ENCODE peak calls at places on chromosomes 6 and 20, in seven cellular contexts. One of them, this sample, is unnamed.

GRCh38 chr6:14964486-14964885 is 281.4 kb upstream of the JARID2 start:
- DNase-seq in psoas muscle: no peak
- DNase-seq in mammary epithelial cell: no peak
- DNase-seq in prostate gland: no peak
- DNase-seq in OCI-LY7: no peak
- DNase-seq in ovary: no peak
- DNase-seq in dorsolateral prefrontal cortex: no peak
- DNase-seq in this sample: no peak

GRCh38 chr20:63896136-63896890 is 1.4 kb downstream of the DNAJC5 start:
- DNase-seq in psoas muscle: peak
- DNase-seq in mammary epithelial cell: peak
- DNase-seq in prostate gland: no peak
- DNase-seq in OCI-LY7: peak
- DNase-seq in ovary: no peak
- DNase-seq in dorsolateral prefrontal cortex: no peak
- DNase-seq in this sample: no peak

GRCh38 chr6:108750801-108751200 is 97.4 kb upstream of the ARMC2 start:
- DNase-seq in psoas muscle: no peak
- DNase-seq in mammary epithelial cell: no peak
- DNase-seq in prostate gland: no peak
- DNase-seq in OCI-LY7: no peak
- DNase-seq in ovary: peak
- DNase-seq in dorsolateral prefrontal cortex: no peak
- DNase-seq in this sample: no peak

GRCh38 chr20:31516651-31517050 is 2.4 kb downstream of the HM13 start:
- DNase-seq in psoas muscle: no peak
- DNase-seq in mammary epithelial cell: no peak
- DNase-seq in prostate gland: no peak
- DNase-seq in OCI-LY7: no peak
- DNase-seq in ovary: no peak
- DNase-seq in dorsolateral prefrontal cortex: no peak
- DNase-seq in this sample: no peak

GRCh38 chr6:12113190-12113578 is 101.1 kb downstream of the HIVEP1 start:
- DNase-seq in psoas muscle: no peak
- DNase-seq in mammary epithelial cell: peak
- DNase-seq in prostate gland: no peak
- DNase-seq in OCI-LY7: no peak
- DNase-seq in ovary: no peak
- DNase-seq in dorsolateral prefrontal cortex: no peak
- DNase-seq in this sample: peak

GRCh38 chr6:42555477-42556457 is 8.1 kb upstream of the UBR2 start:
- DNase-seq in psoas muscle: no peak
- DNase-seq in mammary epithelial cell: peak
- DNase-seq in prostate gland: no peak
- DNase-seq in OCI-LY7: peak
- DNase-seq in ovary: no peak
- DNase-seq in dorsolateral prefrontal cortex: no peak
- DNase-seq in this sample: peak

GRCh38 chr6:52664991-52665686 is 5.8 kb upstream of the TMEM14A start:
- DNase-seq in psoas muscle: no peak
- DNase-seq in mammary epithelial cell: no peak
- DNase-seq in prostate gland: no peak
- DNase-seq in OCI-LY7: no peak
- DNase-seq in ovary: no peak
- DNase-seq in dorsolateral prefrontal cortex: no peak
- DNase-seq in this sample: no peak

GRCh38 chr6:165439928-165440554 is 130.6 kb upstream of the C6orf118 start:
- DNase-seq in psoas muscle: no peak
- DNase-seq in mammary epithelial cell: peak
- DNase-seq in prostate gland: no peak
- DNase-seq in OCI-LY7: peak
- DNase-seq in ovary: no peak
- DNase-seq in dorsolateral prefrontal cortex: no peak
- DNase-seq in this sample: peak

GRCh38 chr6:169869301-169869700 is 117.9 kb downstream of the ERMARD start:
- DNase-seq in psoas muscle: no peak
- DNase-seq in mammary epithelial cell: no peak
- DNase-seq in prostate gland: no peak
- DNase-seq in OCI-LY7: no peak
- DNase-seq in ovary: no peak
- DNase-seq in dorsolateral prefrontal cortex: no peak
- DNase-seq in this sample: no peak

GRCh38 chr6:106630366-106630765 is 988 bp downstream of the QRSL1 start:
- DNase-seq in psoas muscle: no peak
- DNase-seq in mammary epithelial cell: no peak
- DNase-seq in prostate gland: no peak
- DNase-seq in OCI-LY7: peak
- DNase-seq in ovary: no peak
- DNase-seq in dorsolateral prefrontal cortex: no peak
- DNase-seq in this sample: no peak

GRCh38 chr6:31403283-31403989 is at the start of gene MICA:
- DNase-seq in psoas muscle: peak
- DNase-seq in mammary epithelial cell: peak
- DNase-seq in prostate gland: peak
- DNase-seq in OCI-LY7: peak
- DNase-seq in ovary: peak
- DNase-seq in dorsolateral prefrontal cortex: peak
- DNase-seq in this sample: peak

GRCh38 chr6:113642714-113643442 is 214.3 kb upstream of the MARCKS start:
- DNase-seq in psoas muscle: no peak
- DNase-seq in mammary epithelial cell: no peak
- DNase-seq in prostate gland: peak
- DNase-seq in OCI-LY7: peak
- DNase-seq in ovary: no peak
- DNase-seq in dorsolateral prefrontal cortex: no peak
- DNase-seq in this sample: no peak

GRCh38 chr6:147604373-147604772 is 95.9 kb downstream of the SAMD5 start:
- DNase-seq in psoas muscle: no peak
- DNase-seq in mammary epithelial cell: no peak
- DNase-seq in prostate gland: no peak
- DNase-seq in OCI-LY7: no peak
- DNase-seq in ovary: no peak
- DNase-seq in dorsolateral prefrontal cortex: no peak
- DNase-seq in this sample: no peak

GRCh38 chr20:3238616-3239025 is 369 bp downstream of the SLC4A11 start:
- DNase-seq in psoas muscle: no peak
- DNase-seq in mammary epithelial cell: peak
- DNase-seq in prostate gland: peak
- DNase-seq in OCI-LY7: peak
- DNase-seq in ovary: no peak
- DNase-seq in dorsolateral prefrontal cortex: no peak
- DNase-seq in this sample: no peak

GRCh38 chr6:524803-525202 is 132.1 kb downstream of the HUS1B start:
- DNase-seq in psoas muscle: no peak
- DNase-seq in mammary epithelial cell: no peak
- DNase-seq in prostate gland: no peak
- DNase-seq in OCI-LY7: peak
- DNase-seq in ovary: no peak
- DNase-seq in dorsolateral prefrontal cortex: no peak
- DNase-seq in this sample: no peak

GRCh38 chr6:17093692-17094091 is 8.2 kb upstream of the STMND1 start:
- DNase-seq in psoas muscle: no peak
- DNase-seq in mammary epithelial cell: no peak
- DNase-seq in prostate gland: no peak
- DNase-seq in OCI-LY7: no peak
- DNase-seq in ovary: no peak
- DNase-seq in dorsolateral prefrontal cortex: no peak
- DNase-seq in this sample: no peak

GRCh38 chr6:25961619-25962367 is 809 bp upstream of the TRIM38 start:
- DNase-seq in psoas muscle: no peak
- DNase-seq in mammary epithelial cell: no peak
- DNase-seq in prostate gland: no peak
- DNase-seq in OCI-LY7: peak
- DNase-seq in ovary: no peak
- DNase-seq in dorsolateral prefrontal cortex: no peak
- DNase-seq in this sample: no peak
- TF ChIP-seq CTCF in psoas muscle: no peak
- TF ChIP-seq CTCF in mammary epithelial cell: no peak
- TF ChIP-seq CTCF in prostate gland: no peak
- TF ChIP-seq CTCF in OCI-LY7: peak
- TF ChIP-seq CTCF in ovary: no peak
- TF ChIP-seq CTCF in dorsolateral prefrontal cortex: no peak
- TF ChIP-seq CTCF in this sample: peak

GRCh38 chr6:158686791-158687381 is 37.0 kb downstream of the SYTL3 start:
- DNase-seq in psoas muscle: no peak
- DNase-seq in mammary epithelial cell: no peak
- DNase-seq in prostate gland: no peak
- DNase-seq in OCI-LY7: no peak
- DNase-seq in ovary: no peak
- DNase-seq in dorsolateral prefrontal cortex: no peak
- DNase-seq in this sample: no peak

GRCh38 chr6:158684745-158685355 is 35.0 kb downstream of the SYTL3 start:
- DNase-seq in psoas muscle: no peak
- DNase-seq in mammary epithelial cell: no peak
- DNase-seq in prostate gland: no peak
- DNase-seq in OCI-LY7: no peak
- DNase-seq in ovary: no peak
- DNase-seq in dorsolateral prefrontal cortex: no peak
- DNase-seq in this sample: no peak

GRCh38 chr6:158686311-158686710 is 36.5 kb downstream of the SYTL3 start:
- DNase-seq in psoas muscle: no peak
- DNase-seq in mammary epithelial cell: no peak
- DNase-seq in prostate gland: peak
- DNase-seq in OCI-LY7: no peak
- DNase-seq in ovary: no peak
- DNase-seq in dorsolateral prefrontal cortex: no peak
- DNase-seq in this sample: no peak

GRCh38 chr6:158688860-158689259 is 39.0 kb downstream of the SYTL3 start:
- DNase-seq in psoas muscle: no peak
- DNase-seq in mammary epithelial cell: peak
- DNase-seq in prostate gland: no peak
- DNase-seq in OCI-LY7: no peak
- DNase-seq in ovary: no peak
- DNase-seq in dorsolateral prefrontal cortex: no peak
- DNase-seq in this sample: peak

DNA sequence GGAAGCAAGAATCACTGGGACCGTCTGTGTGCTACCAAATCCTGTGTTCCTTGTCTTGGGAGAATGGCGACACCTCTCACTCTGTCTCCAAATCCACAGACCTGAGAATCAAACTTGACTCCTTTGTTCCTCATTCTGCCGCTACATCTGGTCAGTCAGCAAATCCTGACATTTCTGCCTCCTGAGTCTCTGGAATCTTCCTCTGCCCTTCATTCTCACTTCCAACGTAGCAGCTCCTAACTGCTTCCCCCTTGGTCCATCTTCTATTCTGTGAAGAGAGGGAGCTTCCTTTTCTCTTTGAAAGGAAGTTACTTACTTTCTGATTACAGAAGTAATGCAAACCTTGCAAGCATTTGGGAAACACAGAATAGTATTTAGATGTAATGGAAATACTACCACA is 37.7 kb downstream of the SYTL3 start:
- DNase-seq in psoas muscle: no peak
- DNase-seq in mammary epithelial cell: no peak
- DNase-seq in prostate gland: no peak
- DNase-seq in OCI-LY7: no peak
- DNase-seq in ovary: no peak
- DNase-seq in dorsolateral prefrontal cortex: no peak
- DNase-seq in this sample: no peak
- H3K4me3 ChIP-seq in psoas muscle: no peak
- H3K4me3 ChIP-seq in mammary epithelial cell: no peak
- H3K4me3 ChIP-seq in prostate gland: no peak
- H3K4me3 ChIP-seq in OCI-LY7: no peak
- H3K4me3 ChIP-seq in ovary: no peak
- H3K4me3 ChIP-seq in dorsolateral prefrontal cortex: no peak
- H3K4me3 ChIP-seq in this sample: no peak

DNA sequence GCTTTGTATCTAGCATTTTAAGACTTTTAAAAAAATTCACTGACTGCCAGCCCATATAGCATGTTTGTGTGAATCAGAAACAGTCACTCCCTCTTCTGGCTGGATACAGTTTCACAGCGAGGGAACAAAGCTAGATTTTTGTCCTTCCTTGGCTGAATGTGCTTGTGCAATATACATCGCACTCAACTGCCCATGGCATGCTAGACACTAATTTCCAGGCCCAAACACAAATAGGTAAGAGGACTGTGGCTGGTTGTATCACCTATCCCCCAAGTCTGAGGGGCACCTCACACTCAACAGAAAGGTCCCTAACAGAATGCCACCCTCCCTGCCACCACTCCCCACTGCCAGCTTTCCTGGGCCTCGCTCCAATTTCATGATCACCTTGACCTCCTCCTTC is 16.2 kb upstream of the BLCAP start:
- DNase-seq in psoas muscle: no peak
- DNase-seq in mammary epithelial cell: peak
- DNase-seq in prostate gland: no peak
- DNase-seq in OCI-LY7: no peak
- DNase-seq in ovary: no peak
- DNase-seq in dorsolateral prefrontal cortex: no peak
- DNase-seq in this sample: peak
- TF ChIP-seq CTCF in psoas muscle: no peak
- TF ChIP-seq CTCF in mammary epithelial cell: peak
- TF ChIP-seq CTCF in prostate gland: no peak
- TF ChIP-seq CTCF in OCI-LY7: peak
- TF ChIP-seq CTCF in ovary: no peak
- TF ChIP-seq CTCF in dorsolateral prefrontal cortex: no peak
- TF ChIP-seq CTCF in this sample: peak

GRCh38 chr20:58893355-58894151 is 41.0 kb downstream of the GNAS start:
- DNase-seq in psoas muscle: no peak
- DNase-seq in mammary epithelial cell: peak
- DNase-seq in prostate gland: no peak
- DNase-seq in OCI-LY7: no peak
- DNase-seq in ovary: no peak
- DNase-seq in dorsolateral prefrontal cortex: no peak
- DNase-seq in this sample: no peak
- H3K4me3 ChIP-seq in psoas muscle: peak
- H3K4me3 ChIP-seq in mammary epithelial cell: peak
- H3K4me3 ChIP-seq in prostate gland: no peak
- H3K4me3 ChIP-seq in OCI-LY7: peak
- H3K4me3 ChIP-seq in ovary: no peak
- H3K4me3 ChIP-seq in dorsolateral prefrontal cortex: peak
- H3K4me3 ChIP-seq in this sample: peak

GRCh38 chr6:152273638-152274037 is 363.5 kb downstream of the SYNE1 start:
- DNase-seq in psoas muscle: peak
- DNase-seq in mammary epithelial cell: no peak
- DNase-seq in prostate gland: no peak
- DNase-seq in OCI-LY7: no peak
- DNase-seq in ovary: peak
- DNase-seq in dorsolateral prefrontal cortex: no peak
- DNase-seq in this sample: no peak
- TF ChIP-seq CTCF in psoas muscle: peak
- TF ChIP-seq CTCF in mammary epithelial cell: no peak
- TF ChIP-seq CTCF in prostate gland: no peak
- TF ChIP-seq CTCF in OCI-LY7: no peak
- TF ChIP-seq CTCF in ovary: no peak
- TF ChIP-seq CTCF in dorsolateral prefrontal cortex: no peak
- TF ChIP-seq CTCF in this sample: no peak

This sample was measured in fibroblast of pulmonary artery.